ENCODE peak calls at places on chromosomes 3 and 15, in nine cellular contexts. T is AG04450; J is fibroblast of mammary gland; E is transverse colon; W is CD8-positive, alpha-beta T cell; H is A549; Y is testis; S is brain microvascular endothelial cell; P is suprapubic skin. M is an unnamed sample.

GRCh38 chr3:99394831-99395733 is 243.3 kb upstream of the COL8A1 start:
- DNase-seq in T (peak), J (peak), E (no peak), W (no peak), H (no peak), Y (no peak), S (peak), P (no peak), M (peak)

GRCh38 chr15:73321496-73322344 is 47.0 kb downstream of the HCN4 start:
- DNase-seq in T (no peak), J (no peak), E (no peak), W (no peak), H (no peak), Y (no peak), S (no peak), P (no peak), M (no peak)

GRCh38 chr3:141030296-141030695 is 20.9 kb upstream of the SPSB4 start:
- DNase-seq in T (no peak), J (no peak), E (no peak), W (no peak), H (no peak), Y (no peak), S (no peak), P (no peak), M (no peak)

GRCh38 chr3:162329514-162329913 is 832.9 kb downstream of the OTOL1 start:
- DNase-seq in T (no peak), J (no peak), E (no peak), W (no peak), H (no peak), Y (no peak), S (no peak), P (no peak), M (no peak)

GRCh38 chr3:9180764-9181117 is 68.7 kb downstream of the SRGAP3 start:
- DNase-seq in T (no peak), J (no peak), E (no peak), W (no peak), H (no peak), Y (no peak), S (no peak), P (no peak), M (no peak)

GRCh38 chr3:128598884-128599664 is 51.5 kb downstream of the RPN1 start:
- DNase-seq in T (no peak), J (no peak), E (no peak), W (no peak), H (no peak), Y (no peak), S (no peak), P (no peak), M (no peak)

GRCh38 chr15:101455291-101455916 is 34.1 kb downstream of the PCSK6 start:
- DNase-seq in T (no peak), J (peak), E (no peak), W (no peak), H (no peak), Y (peak), S (no peak), P (no peak), M (peak)

GRCh38 chr15:72231847-72232461 is 964 bp upstream of the PKM start:
- DNase-seq in T (no peak), J (peak), E (peak), W (no peak), H (peak), Y (peak), S (peak), P (no peak), M (peak)

GRCh38 chr3:193830791-193831191 is 237.8 kb downstream of the OPA1 start:
- DNase-seq in T (no peak), J (no peak), E (no peak), W (no peak), H (no peak), Y (no peak), S (no peak), P (no peak), M (no peak)

GRCh38 chr3:120498947-120499346 is 48.2 kb upstream of the FSTL1 start:
- DNase-seq in T (peak), J (peak), E (no peak), W (no peak), H (no peak), Y (peak), S (peak), P (no peak), M (peak)

GRCh38 chr3:9201278-9201677 is 48.2 kb downstream of the SRGAP3 start:
- DNase-seq in T (no peak), J (peak), E (no peak), W (no peak), H (no peak), Y (peak), S (no peak), P (no peak), M (peak)

GRCh38 chr3:123753321-123753720 is 130.8 kb downstream of the MYLK start:
- DNase-seq in T (no peak), J (no peak), E (no peak), W (no peak), H (no peak), Y (no peak), S (no peak), P (no peak), M (no peak)

GRCh38 chr3:13706886-13707285 is 158.0 kb downstream of the FBLN2 start:
- DNase-seq in T (no peak), J (no peak), E (no peak), W (no peak), H (no peak), Y (no peak), S (no peak), P (peak), M (no peak)

GRCh38 chr3:146189519-146190173 is 28.7 kb upstream of the PLOD2 start:
- DNase-seq in T (peak), J (peak), E (no peak), W (no peak), H (peak), Y (peak), S (peak), P (no peak), M (peak)

GRCh38 chr15:65286069-65286703 is 497 bp downstream of the PARP16 start:
- DNase-seq in T (no peak), J (no peak), E (peak), W (no peak), H (no peak), Y (peak), S (no peak), P (no peak), M (no peak)

GRCh38 chr3:51955893-51956770 is 951 bp downstream of the GPR62 start:
- DNase-seq in T (no peak), J (peak), E (peak), W (no peak), H (no peak), Y (peak), S (no peak), P (no peak), M (peak)

GRCh38 chr3:39808467-39809180 is 785 bp upstream of the MYRIP start:
- DNase-seq in T (no peak), J (peak), E (no peak), W (no peak), H (no peak), Y (peak), S (no peak), P (no peak), M (no peak)

GRCh38 chr15:76196286-76196948 is 114.9 kb downstream of the ETFA start:
- DNase-seq in T (peak), J (peak), E (peak), W (no peak), H (peak), Y (peak), S (peak), P (peak), M (peak)

GRCh38 chr15:65332662-65333440 is 28.4 kb downstream of the RNU5B-1 start:
- DNase-seq in T (no peak), J (no peak), E (no peak), W (no peak), H (no peak), Y (no peak), S (no peak), P (no peak), M (no peak)

GRCh38 chr15:93899817-93900216 is 331.5 kb upstream of the MCTP2 start:
- DNase-seq in T (no peak), J (no peak), E (no peak), W (no peak), H (no peak), Y (no peak), S (no peak), P (no peak), M (no peak)

GRCh38 chr3:86948840-86949239 is 42.1 kb downstream of the VGLL3 start:
- DNase-seq in T (no peak), J (peak), E (no peak), W (no peak), H (no peak), Y (no peak), S (no peak), P (no peak), M (peak)

GRCh38 chr3:139427283-139428060 is 38.0 kb upstream of the COPB2 start:
- DNase-seq in T (peak), J (peak), E (no peak), W (no peak), H (peak), Y (no peak), S (peak), P (no peak), M (peak)

DNA sequence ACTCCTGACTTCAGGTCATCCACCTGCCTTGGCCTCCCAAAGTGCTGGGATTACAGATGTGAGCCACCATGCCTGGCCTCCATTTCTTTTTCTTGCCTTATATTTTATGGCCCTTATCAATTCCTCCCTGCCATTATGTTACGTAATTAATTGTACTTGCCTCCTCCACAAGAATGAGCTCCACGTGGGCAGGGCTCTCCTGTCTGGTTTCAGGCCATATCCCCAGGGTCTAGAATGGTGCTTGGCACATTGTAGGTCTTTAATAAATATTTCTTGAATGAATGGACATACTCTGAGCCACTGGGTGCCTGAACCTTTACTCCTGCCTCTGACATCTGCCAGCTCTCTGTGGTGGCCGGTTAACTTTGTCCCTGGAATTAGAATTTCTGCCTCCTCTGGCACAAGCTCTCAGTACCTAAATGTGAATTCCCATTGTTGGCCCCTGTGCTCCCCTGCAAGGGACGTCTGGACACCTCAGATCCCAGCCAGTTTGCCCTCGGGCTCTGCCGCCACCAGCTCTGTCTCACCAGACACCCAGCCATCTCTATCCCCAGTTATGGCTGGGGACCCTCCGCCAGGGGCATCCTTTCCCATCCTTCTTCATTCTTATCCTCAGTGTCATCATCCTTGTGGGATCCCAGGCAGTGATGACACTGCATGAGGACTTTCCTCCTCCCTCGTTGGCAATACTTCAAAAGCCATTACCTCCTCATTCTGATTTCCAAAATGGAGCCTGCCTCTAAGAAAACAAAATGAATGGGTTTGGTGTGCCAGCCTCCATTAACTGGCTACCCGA is 165.6 kb upstream of the SMAD3 start:
- DNase-seq in T (no peak), J (peak), E (no peak), W (no peak), H (no peak), Y (no peak), S (peak), P (peak), M (peak)
- TF ChIP-seq CTCF in T (no peak), J (no peak), E (no peak), W (no peak), H (no peak), Y (no peak), S (peak), P (no peak), M (no peak)

GRCh38 chr15:99390667-99391066 is 139.4 kb downstream of the LRRC28 start:
- DNase-seq in T (no peak), J (no peak), E (no peak), W (no peak), H (no peak), Y (no peak), S (no peak), P (no peak), M (no peak)
- TF ChIP-seq CTCF in T (peak), J (peak), E (no peak), W (no peak), H (no peak), Y (no peak), S (peak), P (no peak), M (no peak)

GRCh38 chr3:70431906-70432305 is 119.5 kb upstream of the MDFIC2 start:
- DNase-seq in T (no peak), J (no peak), E (no peak), W (no peak), H (no peak), Y (no peak), S (peak), P (no peak), M (peak)

DNA sequence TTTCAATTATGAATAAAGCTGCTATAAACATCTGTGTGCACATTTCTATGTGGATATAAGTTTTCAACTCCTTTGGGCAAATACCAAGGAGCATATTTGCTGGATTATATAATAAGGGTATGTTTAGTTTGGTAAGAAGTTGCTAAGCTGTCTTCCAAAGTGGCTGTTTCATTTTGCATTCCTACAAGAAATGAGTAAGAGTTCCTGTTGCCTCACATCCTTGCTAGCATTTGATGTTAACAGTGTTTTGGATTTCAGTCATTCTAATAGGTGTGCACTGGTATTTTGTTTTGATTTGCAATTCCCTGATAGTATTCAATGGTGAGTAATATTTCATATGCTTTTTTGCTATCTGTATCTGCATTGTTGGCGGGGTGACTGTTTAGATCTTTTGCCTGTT is 120.7 kb upstream of the MDFIC2 start:
- DNase-seq in T (no peak), J (no peak), E (no peak), W (no peak), H (no peak), Y (no peak), S (peak), P (no peak), M (peak)
- TF ChIP-seq CTCF in T (no peak), J (no peak), E (no peak), W (no peak), H (no peak), Y (no peak), S (no peak), P (no peak), M (no peak)

GRCh38 chr3:49656541-49657112 is 17.5 kb upstream of the APEH start:
- DNase-seq in T (no peak), J (no peak), E (no peak), W (no peak), H (no peak), Y (no peak), S (no peak), P (no peak), M (no peak)
- TF ChIP-seq CTCF in T (peak), J (no peak), E (no peak), W (no peak), H (no peak), Y (no peak), S (peak), P (no peak), M (no peak)

DNA sequence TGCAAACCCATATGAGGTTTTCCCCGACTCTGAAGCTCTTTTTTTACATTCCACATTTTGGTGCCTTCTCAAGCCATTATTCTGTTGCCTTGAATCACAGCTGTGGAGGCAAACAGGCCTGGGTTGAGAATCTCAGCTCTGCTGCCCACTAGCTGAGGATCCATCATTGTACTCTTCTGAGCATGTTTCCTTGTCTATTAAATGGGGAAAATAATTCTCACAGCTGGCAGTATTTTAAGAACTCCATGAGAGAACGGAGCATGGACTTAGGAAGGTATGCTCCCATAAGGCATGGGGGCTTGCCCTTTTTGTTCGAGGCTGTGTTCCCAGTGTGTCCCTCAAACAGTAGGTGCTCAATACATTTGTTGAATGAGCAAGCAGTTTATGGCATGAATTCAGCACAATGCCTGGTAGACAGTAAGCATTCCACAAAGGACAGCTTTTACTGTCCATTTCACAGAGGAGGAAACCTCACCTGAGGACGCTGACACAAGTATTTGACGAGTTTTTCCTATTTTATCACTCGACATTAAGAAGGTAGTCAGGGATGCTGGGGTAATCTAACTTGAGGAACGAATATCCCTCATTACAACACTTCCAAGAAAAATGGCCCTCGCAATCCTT is 2.2 kb upstream of the PTPRG start:
- DNase-seq in T (no peak), J (peak), E (no peak), W (no peak), H (no peak), Y (no peak), S (no peak), P (no peak), M (no peak)
- TF ChIP-seq CTCF in T (peak), J (peak), E (no peak), W (no peak), H (no peak), Y (no peak), S (peak), P (no peak), M (peak)